ENCODE peak calls at places on chromosomes 2 and 18, in four cellular contexts. T, P, D and U are unnamed samples.

GRCh38 chr2:134692461-134692860 is 26.3 kb downstream of the TMEM163 start:
- DNase-seq in P (no peak), D (no peak), T (peak), U (no peak)

GRCh38 chr18:31040982-31041345 is 1.6 kb downstream of the DSC3 start:
- DNase-seq in D (no peak), T (no peak), P (no peak), U (no peak)

GRCh38 chr18:41461058-41461560 is 493.9 kb upstream of the PIK3C3 start:
- DNase-seq in T (no peak), P (no peak), D (no peak), U (no peak)

GRCh38 chr2:172329404-172330059 is 97.9 kb upstream of the ITGA6 start:
- DNase-seq in P (no peak), T (no peak), D (peak), U (no peak)

GRCh38 chr2:201795608-201796477 is 10.5 kb upstream of the CDK15 start:
- DNase-seq in T (peak), D (no peak), P (no peak), U (peak)

GRCh38 chr2:112623913-112624777 is 21.6 kb upstream of the SLC20A1 start:
- DNase-seq in P (no peak), D (peak), T (no peak), U (no peak)

GRCh38 chr18:59950215-59950944 is 50.6 kb downstream of the PMAIP1 start:
- DNase-seq in D (no peak), T (no peak), P (no peak), U (no peak)

GRCh38 chr2:170505631-170506270 is 209.4 kb upstream of the SP5 start:
- DNase-seq in T (no peak), D (peak), P (no peak), U (no peak)

GRCh38 chr2:166106431-166107015 is 21.3 kb downstream of the SCN1A start:
- DNase-seq in T (peak), P (no peak), D (no peak), U (no peak)

GRCh38 chr2:45067859-45068642 is 58.8 kb upstream of the SIX2 start:
- DNase-seq in D (no peak), P (no peak), T (no peak), U (no peak)

GRCh38 chr2:73830871-73831401 is 2.2 kb downstream of the STAMBP start:
- DNase-seq in D (no peak), T (no peak), P (peak), U (no peak)

GRCh38 chr18:79378416-79379250 is 17.1 kb upstream of the NFATC1 start:
- DNase-seq in P (peak), T (peak), D (peak), U (peak)

GRCh38 chr18:36711813-36712444 is 116.9 kb downstream of the TPGS2 start:
- DNase-seq in T (no peak), D (peak), P (no peak), U (no peak)

GRCh38 chr18:67199993-67200617 is 316.4 kb downstream of the DSEL start:
- DNase-seq in T (peak), P (no peak), D (no peak), U (no peak)

GRCh38 chr18:79578396-79579260 is 101.0 kb upstream of the CTDP1 start:
- DNase-seq in P (no peak), D (no peak), T (no peak), U (no peak)

GRCh38 chr2:45373534-45373933 is 237.5 kb downstream of the SRBD1 start:
- DNase-seq in P (no peak), T (no peak), D (no peak), U (no peak)

GRCh38 chr2:46248171-46248570 is 49.0 kb upstream of the EPAS1 start:
- DNase-seq in D (no peak), T (no peak), P (no peak), U (no peak)

GRCh38 chr18:26526128-26526965 is 22.0 kb downstream of the KCTD1 start:
- DNase-seq in P (no peak), D (no peak), T (no peak), U (no peak)

GRCh38 chr2:74690571-74690970 is 36.5 kb downstream of the SEMA4F start:
- DNase-seq in P (no peak), T (peak), D (no peak), U (peak)

GRCh38 chr2:223563462-223563861 is 38.7 kb downstream of the SCG2 start:
- DNase-seq in T (no peak), D (no peak), P (no peak), U (no peak)

GRCh38 chr2:232537079-232537478 is 2.4 kb upstream of the CHRNG start:
- DNase-seq in D (no peak), T (no peak), P (no peak), U (no peak)

GRCh38 chr18:70469916-70470315 is 181.1 kb downstream of the SOCS6 start:
- DNase-seq in T (peak), D (no peak), P (no peak), U (no peak)

GRCh38 chr2:8229546-8229986 is 452.3 kb upstream of the ID2 start:
- DNase-seq in D (peak), T (peak), P (no peak), U (no peak)

GRCh38 chr2:234147335-234147861 is 96.9 kb downstream of the SPP2 start:
- DNase-seq in D (no peak), P (no peak), T (no peak), U (no peak)

GRCh38 chr18:76643996-76644395 is 149.0 kb upstream of the ZNF516 start:
- DNase-seq in T (no peak), D (no peak), P (no peak), U (no peak)

GRCh38 chr2:203878060-203878459 is 10.5 kb downstream of the CTLA4 start:
- DNase-seq in T (no peak), D (no peak), P (no peak), U (no peak)